ENCODE peak calls at places on chromosomes 13 and 19, in nine cellular contexts. R is BE2C; T is naive B cell; Q is stimulated activated CD4-positive, alpha-beta T cell treated with anti-CD3 and anti-CD28 coated beads, Interleukin-2, amount 100 ng/mL, for 48 hours; Z is activated CD8-positive, alpha-beta memory T cell treated with anti-CD3 and anti-CD28 coated beads for 4 hours; Y is K562; F is caudate nucleus; L is AG04450; N is myocyte. P is an unnamed sample.
A peak's percentile ranks its signal among the peaks of the same experiment; 100 is the strongest.

GRCh38 chr13:68888832-68889231 is 1218.8 kb upstream of the ATXN8OS start:
- DNase-seq in F (no peak), Y (no peak), T (no peak), Q (no peak), R (no peak), Z (no peak), L (no peak), N (no peak), P (no peak)

GRCh38 chr13:59061621-59062020 is 1102.1 kb downstream of the DIAPH3 start:
- DNase-seq in Z (no peak), R (no peak), T (no peak), Y (no peak), L (no peak), Q (no peak), N (no peak), F (no peak), P (no peak)

GRCh38 chr19:55099557-55100506 is 17.6 kb downstream of the PPP1R12C start:
- DNase-seq in R (no peak), F (no peak), Y (peak; percentile 15), Z (no peak), L (no peak), T (no peak), N (peak; percentile 31), Q (no peak), P (peak; percentile 66)

GRCh38 chr13:94182185-94182761 is 297.2 kb downstream of the DCT start:
- DNase-seq in F (no peak), Z (no peak), R (no peak), N (no peak), L (no peak), Y (no peak), T (no peak), Q (no peak), P (no peak)

GRCh38 chr13:53343345-53343744 is 314.7 kb downstream of the OLFM4 start:
- DNase-seq in Z (no peak), R (no peak), Q (no peak), N (no peak), L (no peak), F (no peak), Y (no peak), T (no peak), P (peak; percentile 83)

GRCh38 chr13:36130542-36131214 is 504 bp downstream of the DCLK1 start:
- DNase-seq in L (no peak), N (peak; percentile 67), Z (no peak), R (peak; percentile 39), Y (no peak), T (no peak), F (no peak), Q (no peak), P (peak; percentile 48)

GRCh38 chr19:2166741-2167738 is 3.3 kb downstream of the DOT1L start:
- DNase-seq in N (peak; percentile 48), Z (no peak), F (peak; percentile 24), T (no peak), Q (no peak), Y (no peak), R (peak; percentile 90), L (no peak), P (no peak)

GRCh38 chr13:67557118-67557517 is 327.0 kb upstream of the PCDH9 start:
- DNase-seq in F (no peak), Q (no peak), Y (no peak), R (no peak), N (no peak), Z (no peak), T (no peak), L (no peak), P (no peak)

GRCh38 chr13:76944457-76944856 is 3.9 kb upstream of the ACOD1 start:
- DNase-seq in R (no peak), N (peak; percentile 31), Z (no peak), T (no peak), L (peak; percentile 7), F (no peak), Q (no peak), Y (no peak), P (no peak)

GRCh38 chr19:38647966-38648788 is 728 bp downstream of the ACTN4 start:
- DNase-seq in Q (no peak), R (no peak), Y (no peak), T (no peak), N (no peak), Z (no peak), F (no peak), L (no peak), P (no peak)

GRCh38 chr19:15129856-15130580 is 22.8 kb downstream of the SYDE1 start:
- DNase-seq in T (no peak), Q (peak; percentile 13), L (no peak), N (no peak), Z (no peak), F (no peak), Y (no peak), R (no peak), P (peak; percentile 28)

GRCh38 chr13:75372517-75372916 is 109.5 kb downstream of the TBC1D4 start:
- DNase-seq in Y (peak; percentile 24), Z (no peak), L (no peak), R (peak; percentile 32), N (peak; percentile 73), F (no peak), T (peak; percentile 25), Q (no peak), P (peak; percentile 58)

GRCh38 chr19:51148571-51148970 is 6.5 kb downstream of the SIGLEC7 start:
- DNase-seq in Y (no peak), Z (no peak), L (no peak), T (no peak), N (no peak), R (no peak), Q (no peak), F (no peak), P (no peak)

GRCh38 chr13:78022164-78022877 is 103.7 kb upstream of the EDNRB start:
- DNase-seq in R (no peak), N (peak; percentile 57), F (no peak), Z (no peak), L (peak; percentile 24), T (peak; percentile 66), Q (peak; percentile 7), Y (no peak), P (peak; percentile 54)

GRCh38 chr19:38718747-38719543 is 25.3 kb downstream of the CAPN12 start:
- DNase-seq in R (peak; percentile 44), N (peak; percentile 99), Z (no peak), L (no peak), F (peak; percentile 53), T (no peak), Q (no peak), Y (peak; percentile 26), P (peak; percentile 69)

GRCh38 chr19:2810141-2811091 is 9.3 kb upstream of the ZNF554 start:
- DNase-seq in F (no peak), T (no peak), Q (no peak), N (no peak), L (no peak), Y (no peak), Z (no peak), R (no peak), P (no peak)

GRCh38 chr19:18450934-18451836 is 13.3 kb upstream of the ISYNA1 start:
- DNase-seq in Z (peak; percentile 78), T (peak; percentile 84), R (peak; percentile 92), Q (peak; percentile 97), N (peak; percentile 78), F (peak; percentile 57), L (no peak), Y (peak; percentile 81), P (peak; percentile 58)

GRCh38 chr19:42942187-42942789 is 5.3 kb upstream of the PSG7 start:
- DNase-seq in L (no peak), Q (no peak), T (no peak), Y (peak; percentile 8), N (no peak), R (no peak), Z (no peak), F (no peak), P (no peak)

GRCh38 chr19:11418166-11418517 is 972 bp downstream of the RGL3 start:
- DNase-seq in T (no peak), Q (no peak), Y (peak; percentile 7), R (no peak), Z (no peak), L (no peak), N (no peak), F (no peak), P (no peak)

GRCh38 chr13:59861676-59862075 is 302.1 kb downstream of the DIAPH3 start:
- DNase-seq in T (no peak), Y (no peak), N (no peak), L (no peak), Q (no peak), F (no peak), Z (no peak), R (no peak), P (no peak)

GRCh38 chr19:16025108-16026101 is 50.9 kb upstream of the TPM4 start:
- DNase-seq in R (peak; percentile 34), Q (no peak), T (no peak), F (no peak), Z (no peak), L (peak; percentile 16), Y (peak; percentile 59), N (peak; percentile 76), P (peak; percentile 54)

GRCh38 chr19:3516675-3517207 is 10.6 kb downstream of the FZR1 start:
- DNase-seq in T (peak; percentile 61), Y (no peak), R (no peak), Q (no peak), N (peak; percentile 82), F (no peak), L (no peak), Z (no peak), P (no peak)

GRCh38 chr13:98141938-98142426 is 912 bp upstream of the FARP1 start:
- DNase-seq in R (peak; percentile 18), Z (no peak), Y (no peak), Q (no peak), F (no peak), N (no peak), L (no peak), T (no peak), P (peak; percentile 70)

GRCh38 chr13:98228661-98229349 is 51.7 kb upstream of the RNF113B start:
- DNase-seq in T (no peak), Z (no peak), L (no peak), Q (no peak), N (no peak), Y (no peak), F (no peak), R (no peak), P (no peak)

GRCh38 chr19:46631481-46631880 is 4.5 kb downstream of the GNG8 start:
- DNase-seq in Y (no peak), T (no peak), L (no peak), F (no peak), Z (no peak), Q (no peak), N (no peak), R (peak; percentile 43), P (no peak)

GRCh38 chr13:107790360-107790759 is 425.0 kb downstream of the LIG4 start:
- DNase-seq in N (no peak), Y (no peak), L (no peak), Z (no peak), Q (no peak), R (no peak), T (no peak), F (no peak), P (no peak)

GRCh38 chr13:44044544-44045178 is 165.0 kb downstream of the LACC1 start:
- DNase-seq in T (no peak), F (no peak), N (no peak), Y (no peak), R (no peak), Z (no peak), Q (no peak), L (no peak), P (no peak)

GRCh38 chr13:32587014-32587773 is 942 bp downstream of the PDS5B start:
- DNase-seq in L (no peak), Y (peak; percentile 65), R (peak; percentile 85), N (peak; percentile 74), Q (peak; percentile 48), Z (peak; percentile 14), F (peak; percentile 31), T (peak; percentile 58), P (peak; percentile 72)

GRCh38 chr19:57814505-57815246 is at the start of gene ZNF552:
- DNase-seq in T (peak; percentile 70), N (peak; percentile 90), Q (peak; percentile 58), Z (peak; percentile 46), F (peak; percentile 68), L (peak; percentile 72), R (peak; percentile 86), Y (peak; percentile 83), P (peak; percentile 99)

GRCh38 chr13:112443191-112444000 is 67.2 kb downstream of the SPACA7 start:
- DNase-seq in Z (no peak), Y (peak; percentile 28), N (no peak), Q (no peak), F (no peak), T (no peak), R (no peak), L (no peak), P (peak; percentile 40)